ENCODE peak calls at places on chromosomes 5 and 9, in four cellular contexts. Y is A549, L is IMR-90, V is HepG2. J is an unnamed sample.

GRCh38 chr5:160020969-160021368 is 12.0 kb downstream of the TTC1 start:
- DNase-seq in Y (no peak), L (peak), V (no peak), J (no peak)

GRCh38 chr5:7321724-7322123 is 74.2 kb upstream of the ADCY2 start:
- DNase-seq in V (no peak), Y (no peak), L (no peak), J (no peak)

GRCh38 chr5:139388198-139388821 is 1.4 kb downstream of the MZB1 start:
- DNase-seq in L (peak), V (peak), Y (peak), J (no peak)

GRCh38 chr9:89482950-89483349 is 15.0 kb downstream of the SEMA4D start:
- DNase-seq in Y (no peak), V (no peak), L (no peak), J (no peak)

GRCh38 chr5:96293966-96294886 is 138.8 kb downstream of the PCSK1 start:
- DNase-seq in L (peak), Y (no peak), V (no peak), J (no peak)

GRCh38 chr5:137192293-137192743 is 306.8 kb downstream of the SPOCK1 start:
- DNase-seq in V (no peak), Y (peak), L (peak), J (no peak)

GRCh38 chr9:1726993-1727759 is 288.0 kb upstream of the SMARCA2 start:
- DNase-seq in V (no peak), Y (no peak), L (no peak), J (no peak)

GRCh38 chr5:154196955-154197652 is 6.6 kb downstream of the GALNT10 start:
- DNase-seq in L (peak), Y (peak), V (peak), J (peak)

GRCh38 chr5:32320576-32320975 is 7.8 kb upstream of the MTMR12 start:
- DNase-seq in V (no peak), Y (no peak), L (no peak), J (no peak)

GRCh38 chr5:144333336-144333920 is 162.8 kb downstream of the KCTD16 start:
- DNase-seq in V (no peak), L (peak), Y (no peak), J (no peak)
- TF ChIP-seq MAZ in V (no peak), L (no peak), Y (no peak), J (no peak)

GRCh38 chr5:2012885-2013284 is 130.2 kb upstream of the IRX4 start:
- DNase-seq in L (no peak), Y (no peak), V (no peak), J (no peak)

GRCh38 chr5:2009986-2010914 is 127.5 kb upstream of the IRX4 start:
- DNase-seq in L (no peak), Y (no peak), V (no peak), J (no peak)

GRCh38 chr5:2008851-2009629 is 126.3 kb upstream of the IRX4 start:
- DNase-seq in L (no peak), V (no peak), Y (no peak), J (no peak)

GRCh38 chr5:2011481-2012411 is 129.0 kb upstream of the IRX4 start:
- DNase-seq in Y (no peak), V (no peak), L (no peak), J (no peak)

DNA sequence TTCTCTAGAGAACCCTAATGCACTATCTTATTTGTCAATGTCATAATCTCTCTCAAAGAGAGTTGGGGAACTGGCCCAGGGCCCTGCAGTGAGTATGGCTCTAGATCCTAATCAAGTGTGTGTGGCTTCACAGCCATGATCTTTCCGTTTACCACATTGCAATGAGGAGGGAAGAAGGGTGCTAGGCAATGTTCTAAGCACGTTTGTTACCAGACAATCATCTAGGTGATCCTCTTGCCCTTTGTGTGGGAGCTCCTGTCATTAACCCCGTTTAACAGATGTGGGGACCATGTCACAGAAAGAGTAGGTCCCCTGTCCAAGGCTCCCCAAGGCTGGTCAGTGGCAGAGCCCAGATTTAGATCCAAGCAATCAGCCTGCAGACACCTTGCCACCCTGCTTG is 128.2 kb upstream of the IRX4 start:
- DNase-seq in Y (no peak), L (no peak), V (no peak), J (no peak)
- TF ChIP-seq MAZ in Y (no peak), L (no peak), V (no peak), J (no peak)

GRCh38 chr5:60541980-60542379 is 158.0 kb downstream of the DEPDC1B start:
- DNase-seq in Y (no peak), L (peak), V (peak), J (no peak)

GRCh38 chr5:60538955-60539866 is 160.8 kb downstream of the DEPDC1B start:
- DNase-seq in L (peak), V (no peak), Y (no peak), J (no peak)

GRCh38 chr5:60544162-60544561 is 155.8 kb downstream of the DEPDC1B start:
- DNase-seq in L (no peak), Y (no peak), V (no peak), J (no peak)

GRCh38 chr5:60545526-60545925 is 154.4 kb downstream of the DEPDC1B start:
- DNase-seq in L (no peak), Y (no peak), V (no peak), J (no peak)

GRCh38 chr5:60540855-60541805 is 158.8 kb downstream of the DEPDC1B start:
- DNase-seq in L (peak), Y (no peak), V (peak), J (no peak)
- TF ChIP-seq MAZ in L (no peak), Y (no peak), V (no peak), J (no peak)

GRCh38 chr5:43523662-43524072 is 8.7 kb upstream of the C5orf34 start:
- DNase-seq in V (no peak), Y (no peak), L (no peak), J (no peak)
- TF ChIP-seq MAZ in V (no peak), Y (no peak), L (no peak), J (no peak)

GRCh38 chr9:12195456-12195855 is 497.7 kb upstream of the TYRP1 start:
- DNase-seq in Y (no peak), L (no peak), V (no peak), J (no peak)

GRCh38 chr9:12185856-12186255 is 507.3 kb upstream of the TYRP1 start:
- DNase-seq in L (no peak), V (no peak), Y (no peak), J (no peak)

GRCh38 chr9:12191630-12192029 is 501.6 kb upstream of the TYRP1 start:
- DNase-seq in Y (no peak), V (no peak), L (no peak), J (no peak)
- TF ChIP-seq MAZ in Y (no peak), V (no peak), L (no peak), J (no peak)

DNA sequence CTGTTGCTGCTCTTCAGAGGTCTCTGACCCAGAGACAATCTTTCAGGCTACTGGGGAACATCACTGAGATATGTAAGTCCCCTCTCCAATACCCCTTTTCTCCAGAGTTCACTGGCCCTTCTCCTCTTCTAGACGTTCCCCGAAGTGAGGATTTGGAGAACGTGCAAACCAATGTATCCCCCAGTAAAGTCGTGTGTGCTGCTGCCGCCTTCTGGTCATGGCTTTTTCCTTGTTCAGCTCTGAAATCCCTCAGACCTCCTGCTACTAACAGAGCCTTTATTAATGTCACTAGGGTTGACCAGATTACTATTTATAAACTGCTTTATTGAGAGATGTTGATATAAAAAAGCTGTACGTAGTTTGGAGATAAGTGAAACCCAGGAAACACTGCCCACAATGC is 1028.6 kb downstream of the CDH9 start:
- DNase-seq in Y (no peak), V (no peak), L (no peak), J (no peak)
- TF ChIP-seq MAZ in Y (no peak), V (no peak), L (no peak), J (no peak)

GRCh38 chr9:99109522-99109921 is 4.6 kb downstream of the TGFBR1 start:
- DNase-seq in V (no peak), Y (no peak), L (peak), J (no peak)
- TF ChIP-seq MAZ in V (no peak), Y (no peak), L (no peak), J (no peak)

DNA sequence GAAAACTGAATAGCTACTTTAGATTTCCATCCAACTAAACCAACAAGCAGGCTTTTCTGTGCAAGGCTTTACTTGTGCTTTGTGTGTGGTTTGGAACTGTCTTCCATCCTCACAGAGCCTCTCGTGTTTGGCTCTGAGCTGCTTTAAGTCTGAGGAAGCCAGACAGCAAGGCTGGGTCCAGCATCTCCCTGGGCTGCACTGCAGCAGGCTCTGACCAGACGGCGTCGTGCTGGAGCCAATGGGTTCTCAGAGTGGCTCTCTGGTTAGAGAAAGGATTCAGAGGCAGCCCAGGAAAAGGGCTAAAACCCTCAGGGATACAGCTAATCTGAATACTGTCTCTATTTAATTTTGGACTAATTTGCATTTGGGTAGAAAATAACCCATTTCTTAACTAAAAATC is 207.9 kb upstream of the EFNA5 start:
- DNase-seq in Y (no peak), L (no peak), V (no peak), J (no peak)
- TF ChIP-seq MAZ in Y (no peak), L (no peak), V (no peak), J (no peak)

GRCh38 chr5:109921735-109922395 is 232.1 kb downstream of the MAN2A1 start:
- DNase-seq in Y (no peak), V (no peak), L (no peak), J (no peak)

GRCh38 chr5:109927639-109928038 is 237.9 kb downstream of the MAN2A1 start:
- DNase-seq in L (no peak), Y (no peak), V (no peak), J (no peak)

GRCh38 chr5:109928046-109928445 is 238.3 kb downstream of the MAN2A1 start:
- DNase-seq in Y (no peak), L (no peak), V (no peak), J (no peak)

GRCh38 chr5:109922396-109922995 is 232.8 kb downstream of the MAN2A1 start:
- DNase-seq in V (no peak), Y (no peak), L (no peak), J (no peak)

GRCh38 chr5:109924708-109925107 is 235.0 kb downstream of the MAN2A1 start:
- DNase-seq in V (no peak), L (no peak), Y (no peak), J (no peak)
- TF ChIP-seq MAZ in V (no peak), L (no peak), Y (no peak), J (no peak)

GRCh38 chr5:150605546-150605945 is 34.9 kb upstream of the SYNPO start:
- DNase-seq in V (peak), Y (no peak), L (no peak), J (no peak)

GRCh38 chr5:150607105-150607504 is 33.4 kb upstream of the SYNPO start:
- DNase-seq in L (no peak), V (no peak), Y (no peak), J (no peak)

GRCh38 chr5:150604894-150605440 is 35.5 kb upstream of the SYNPO start:
- DNase-seq in V (no peak), L (no peak), Y (no peak), J (no peak)

GRCh38 chr5:150607991-150608390 is 32.5 kb upstream of the SYNPO start:
- DNase-seq in L (no peak), V (no peak), Y (no peak), J (no peak)

GRCh38 chr5:150606476-150606875 is 34.0 kb upstream of the SYNPO start:
- DNase-seq in V (no peak), Y (no peak), L (no peak), J (no peak)
- TF ChIP-seq MAZ in V (no peak), Y (no peak), L (no peak), J (no peak)

J was measured in K562.